ENCODE peak calls at places on chromosomes 1 and 21, in eight cellular contexts. One of them, this sample, is unnamed.

GRCh38 chr1:154179951-154180687 is 11.8 kb downstream of the TPM3 start:
- DNase-seq in cardiac fibroblast: no peak
- DNase-seq in stimulated activated CD8-positive, alpha-beta memory T cell treated with anti-CD3 and anti-CD28 coated beads, Interleukin-7, amount 100 ng/mL, for 24 hours: no peak
- DNase-seq in activated gamma-delta T cell treated with Interleukin-2 at 50 U/mL for 16 hours: no peak
- DNase-seq in WTC11: peak; percentile 24
- DNase-seq in activated CD4-positive, alpha-beta T cell treated with anti-CD3 and anti-CD28 coated beads, Interleukin-2, amount 50 U/mL, for 24 hours: no peak
- DNase-seq in nephron progenitor cell: no peak
- DNase-seq in mucosa of descending colon: peak; percentile 38
- DNase-seq in this sample: no peak

GRCh38 chr1:96362623-96363022 is 359.0 kb upstream of the PTBP2 start:
- DNase-seq in WTC11: no peak
- DNase-seq in nephron progenitor cell: no peak
- DNase-seq in activated gamma-delta T cell treated with Interleukin-2 at 50 U/mL for 16 hours: no peak
- DNase-seq in stimulated activated CD8-positive, alpha-beta memory T cell treated with anti-CD3 and anti-CD28 coated beads, Interleukin-7, amount 100 ng/mL, for 24 hours: no peak
- DNase-seq in activated CD4-positive, alpha-beta T cell treated with anti-CD3 and anti-CD28 coated beads, Interleukin-2, amount 50 U/mL, for 24 hours: no peak
- DNase-seq in cardiac fibroblast: peak; percentile 93
- DNase-seq in mucosa of descending colon: no peak
- DNase-seq in this sample: peak; percentile 84

GRCh38 chr1:235820059-235820458 is 46.6 kb downstream of the LYST start:
- DNase-seq in activated gamma-delta T cell treated with Interleukin-2 at 50 U/mL for 16 hours: no peak
- DNase-seq in activated CD4-positive, alpha-beta T cell treated with anti-CD3 and anti-CD28 coated beads, Interleukin-2, amount 50 U/mL, for 24 hours: no peak
- DNase-seq in mucosa of descending colon: no peak
- DNase-seq in stimulated activated CD8-positive, alpha-beta memory T cell treated with anti-CD3 and anti-CD28 coated beads, Interleukin-7, amount 100 ng/mL, for 24 hours: no peak
- DNase-seq in WTC11: no peak
- DNase-seq in nephron progenitor cell: no peak
- DNase-seq in cardiac fibroblast: no peak
- DNase-seq in this sample: no peak

GRCh38 chr1:211830055-211830329 is 571 bp downstream of the LPGAT1 start:
- DNase-seq in stimulated activated CD8-positive, alpha-beta memory T cell treated with anti-CD3 and anti-CD28 coated beads, Interleukin-7, amount 100 ng/mL, for 24 hours: no peak
- DNase-seq in nephron progenitor cell: peak; percentile 59
- DNase-seq in activated gamma-delta T cell treated with Interleukin-2 at 50 U/mL for 16 hours: peak; percentile 14
- DNase-seq in WTC11: no peak
- DNase-seq in mucosa of descending colon: no peak
- DNase-seq in cardiac fibroblast: peak; percentile 15
- DNase-seq in activated CD4-positive, alpha-beta T cell treated with anti-CD3 and anti-CD28 coated beads, Interleukin-2, amount 50 U/mL, for 24 hours: no peak
- DNase-seq in this sample: no peak

GRCh38 chr1:220544901-220545303 is 17.0 kb downstream of the MARK1 start:
- DNase-seq in WTC11: peak; percentile 27
- DNase-seq in nephron progenitor cell: no peak
- DNase-seq in cardiac fibroblast: no peak
- DNase-seq in activated CD4-positive, alpha-beta T cell treated with anti-CD3 and anti-CD28 coated beads, Interleukin-2, amount 50 U/mL, for 24 hours: no peak
- DNase-seq in activated gamma-delta T cell treated with Interleukin-2 at 50 U/mL for 16 hours: no peak
- DNase-seq in stimulated activated CD8-positive, alpha-beta memory T cell treated with anti-CD3 and anti-CD28 coated beads, Interleukin-7, amount 100 ng/mL, for 24 hours: no peak
- DNase-seq in mucosa of descending colon: no peak
- DNase-seq in this sample: peak; percentile 27

GRCh38 chr21:45329261-45330074 is 41.8 kb upstream of the POFUT2 start:
- DNase-seq in activated gamma-delta T cell treated with Interleukin-2 at 50 U/mL for 16 hours: no peak
- DNase-seq in mucosa of descending colon: peak; percentile 29
- DNase-seq in stimulated activated CD8-positive, alpha-beta memory T cell treated with anti-CD3 and anti-CD28 coated beads, Interleukin-7, amount 100 ng/mL, for 24 hours: no peak
- DNase-seq in WTC11: no peak
- DNase-seq in cardiac fibroblast: no peak
- DNase-seq in activated CD4-positive, alpha-beta T cell treated with anti-CD3 and anti-CD28 coated beads, Interleukin-2, amount 50 U/mL, for 24 hours: no peak
- DNase-seq in nephron progenitor cell: no peak
- DNase-seq in this sample: no peak

GRCh38 chr1:89957063-89957462 is 37.8 kb upstream of the ZNF326 start:
- DNase-seq in stimulated activated CD8-positive, alpha-beta memory T cell treated with anti-CD3 and anti-CD28 coated beads, Interleukin-7, amount 100 ng/mL, for 24 hours: no peak
- DNase-seq in WTC11: no peak
- DNase-seq in cardiac fibroblast: no peak
- DNase-seq in activated gamma-delta T cell treated with Interleukin-2 at 50 U/mL for 16 hours: peak; percentile 22
- DNase-seq in nephron progenitor cell: no peak
- DNase-seq in mucosa of descending colon: no peak
- DNase-seq in activated CD4-positive, alpha-beta T cell treated with anti-CD3 and anti-CD28 coated beads, Interleukin-2, amount 50 U/mL, for 24 hours: no peak
- DNase-seq in this sample: no peak

GRCh38 chr1:205365945-205366463 is 9.3 kb upstream of the KLHDC8A start:
- DNase-seq in activated gamma-delta T cell treated with Interleukin-2 at 50 U/mL for 16 hours: no peak
- DNase-seq in mucosa of descending colon: peak; percentile 65
- DNase-seq in WTC11: no peak
- DNase-seq in stimulated activated CD8-positive, alpha-beta memory T cell treated with anti-CD3 and anti-CD28 coated beads, Interleukin-7, amount 100 ng/mL, for 24 hours: no peak
- DNase-seq in nephron progenitor cell: no peak
- DNase-seq in cardiac fibroblast: peak; percentile 69
- DNase-seq in activated CD4-positive, alpha-beta T cell treated with anti-CD3 and anti-CD28 coated beads, Interleukin-2, amount 50 U/mL, for 24 hours: no peak
- DNase-seq in this sample: no peak

GRCh38 chr1:32874860-32875793 is 4.4 kb upstream of the FNDC5 start:
- DNase-seq in WTC11: no peak
- DNase-seq in nephron progenitor cell: no peak
- DNase-seq in cardiac fibroblast: no peak
- DNase-seq in activated CD4-positive, alpha-beta T cell treated with anti-CD3 and anti-CD28 coated beads, Interleukin-2, amount 50 U/mL, for 24 hours: no peak
- DNase-seq in activated gamma-delta T cell treated with Interleukin-2 at 50 U/mL for 16 hours: no peak
- DNase-seq in stimulated activated CD8-positive, alpha-beta memory T cell treated with anti-CD3 and anti-CD28 coated beads, Interleukin-7, amount 100 ng/mL, for 24 hours: no peak
- DNase-seq in mucosa of descending colon: no peak
- DNase-seq in this sample: no peak

GRCh38 chr1:71014110-71014509 is 33.5 kb downstream of the PTGER3 start:
- DNase-seq in mucosa of descending colon: no peak
- DNase-seq in cardiac fibroblast: peak; percentile 10
- DNase-seq in WTC11: no peak
- DNase-seq in activated CD4-positive, alpha-beta T cell treated with anti-CD3 and anti-CD28 coated beads, Interleukin-2, amount 50 U/mL, for 24 hours: no peak
- DNase-seq in stimulated activated CD8-positive, alpha-beta memory T cell treated with anti-CD3 and anti-CD28 coated beads, Interleukin-7, amount 100 ng/mL, for 24 hours: no peak
- DNase-seq in activated gamma-delta T cell treated with Interleukin-2 at 50 U/mL for 16 hours: no peak
- DNase-seq in nephron progenitor cell: no peak
- DNase-seq in this sample: no peak

GRCh38 chr1:54253480-54253879 is 53.5 kb downstream of the MRPL37 start:
- DNase-seq in mucosa of descending colon: no peak
- DNase-seq in activated CD4-positive, alpha-beta T cell treated with anti-CD3 and anti-CD28 coated beads, Interleukin-2, amount 50 U/mL, for 24 hours: no peak
- DNase-seq in activated gamma-delta T cell treated with Interleukin-2 at 50 U/mL for 16 hours: no peak
- DNase-seq in nephron progenitor cell: no peak
- DNase-seq in stimulated activated CD8-positive, alpha-beta memory T cell treated with anti-CD3 and anti-CD28 coated beads, Interleukin-7, amount 100 ng/mL, for 24 hours: no peak
- DNase-seq in cardiac fibroblast: peak; percentile 79
- DNase-seq in WTC11: no peak
- DNase-seq in this sample: peak; percentile 80

GRCh38 chr1:244836135-244836521 is 670 bp downstream of the COX20 start:
- DNase-seq in nephron progenitor cell: no peak
- DNase-seq in activated gamma-delta T cell treated with Interleukin-2 at 50 U/mL for 16 hours: no peak
- DNase-seq in mucosa of descending colon: no peak
- DNase-seq in activated CD4-positive, alpha-beta T cell treated with anti-CD3 and anti-CD28 coated beads, Interleukin-2, amount 50 U/mL, for 24 hours: no peak
- DNase-seq in WTC11: no peak
- DNase-seq in stimulated activated CD8-positive, alpha-beta memory T cell treated with anti-CD3 and anti-CD28 coated beads, Interleukin-7, amount 100 ng/mL, for 24 hours: no peak
- DNase-seq in cardiac fibroblast: peak; percentile 39
- DNase-seq in this sample: peak; percentile 48

GRCh38 chr1:43981135-43981491 is 2.1 kb downstream of the B4GALT2 start:
- DNase-seq in WTC11: no peak
- DNase-seq in cardiac fibroblast: no peak
- DNase-seq in mucosa of descending colon: peak; percentile 82
- DNase-seq in nephron progenitor cell: no peak
- DNase-seq in activated gamma-delta T cell treated with Interleukin-2 at 50 U/mL for 16 hours: no peak
- DNase-seq in activated CD4-positive, alpha-beta T cell treated with anti-CD3 and anti-CD28 coated beads, Interleukin-2, amount 50 U/mL, for 24 hours: no peak
- DNase-seq in stimulated activated CD8-positive, alpha-beta memory T cell treated with anti-CD3 and anti-CD28 coated beads, Interleukin-7, amount 100 ng/mL, for 24 hours: no peak
- DNase-seq in this sample: no peak

GRCh38 chr21:38470762-38471161 is 27.5 kb downstream of the ERG start:
- DNase-seq in stimulated activated CD8-positive, alpha-beta memory T cell treated with anti-CD3 and anti-CD28 coated beads, Interleukin-7, amount 100 ng/mL, for 24 hours: no peak
- DNase-seq in activated gamma-delta T cell treated with Interleukin-2 at 50 U/mL for 16 hours: no peak
- DNase-seq in mucosa of descending colon: no peak
- DNase-seq in activated CD4-positive, alpha-beta T cell treated with anti-CD3 and anti-CD28 coated beads, Interleukin-2, amount 50 U/mL, for 24 hours: no peak
- DNase-seq in cardiac fibroblast: peak; percentile 46
- DNase-seq in WTC11: no peak
- DNase-seq in nephron progenitor cell: no peak
- DNase-seq in this sample: peak; percentile 72

GRCh38 chr1:16181887-16182719 is 26.2 kb upstream of the EPHA2 start:
- DNase-seq in mucosa of descending colon: peak; percentile 74
- DNase-seq in stimulated activated CD8-positive, alpha-beta memory T cell treated with anti-CD3 and anti-CD28 coated beads, Interleukin-7, amount 100 ng/mL, for 24 hours: no peak
- DNase-seq in cardiac fibroblast: peak; percentile 96
- DNase-seq in WTC11: peak; percentile 70
- DNase-seq in nephron progenitor cell: peak; percentile 68
- DNase-seq in activated CD4-positive, alpha-beta T cell treated with anti-CD3 and anti-CD28 coated beads, Interleukin-2, amount 50 U/mL, for 24 hours: no peak
- DNase-seq in activated gamma-delta T cell treated with Interleukin-2 at 50 U/mL for 16 hours: no peak
- DNase-seq in this sample: peak; percentile 97

GRCh38 chr1:15213333-15213732 is 33.7 kb upstream of the FHAD1 start:
- DNase-seq in WTC11: no peak
- DNase-seq in mucosa of descending colon: no peak
- DNase-seq in activated CD4-positive, alpha-beta T cell treated with anti-CD3 and anti-CD28 coated beads, Interleukin-2, amount 50 U/mL, for 24 hours: no peak
- DNase-seq in stimulated activated CD8-positive, alpha-beta memory T cell treated with anti-CD3 and anti-CD28 coated beads, Interleukin-7, amount 100 ng/mL, for 24 hours: no peak
- DNase-seq in activated gamma-delta T cell treated with Interleukin-2 at 50 U/mL for 16 hours: no peak
- DNase-seq in cardiac fibroblast: peak; percentile 63
- DNase-seq in nephron progenitor cell: no peak
- DNase-seq in this sample: no peak

GRCh38 chr1:36398370-36398977 is 766 bp upstream of the LSM10 start:
- DNase-seq in activated CD4-positive, alpha-beta T cell treated with anti-CD3 and anti-CD28 coated beads, Interleukin-2, amount 50 U/mL, for 24 hours: no peak
- DNase-seq in cardiac fibroblast: no peak
- DNase-seq in nephron progenitor cell: no peak
- DNase-seq in stimulated activated CD8-positive, alpha-beta memory T cell treated with anti-CD3 and anti-CD28 coated beads, Interleukin-7, amount 100 ng/mL, for 24 hours: no peak
- DNase-seq in mucosa of descending colon: no peak
- DNase-seq in WTC11: no peak
- DNase-seq in activated gamma-delta T cell treated with Interleukin-2 at 50 U/mL for 16 hours: no peak
- DNase-seq in this sample: no peak

GRCh38 chr1:96538883-96539282 is 182.7 kb upstream of the PTBP2 start:
- DNase-seq in nephron progenitor cell: no peak
- DNase-seq in mucosa of descending colon: no peak
- DNase-seq in stimulated activated CD8-positive, alpha-beta memory T cell treated with anti-CD3 and anti-CD28 coated beads, Interleukin-7, amount 100 ng/mL, for 24 hours: no peak
- DNase-seq in cardiac fibroblast: peak; percentile 98
- DNase-seq in activated gamma-delta T cell treated with Interleukin-2 at 50 U/mL for 16 hours: no peak
- DNase-seq in activated CD4-positive, alpha-beta T cell treated with anti-CD3 and anti-CD28 coated beads, Interleukin-2, amount 50 U/mL, for 24 hours: no peak
- DNase-seq in WTC11: no peak
- DNase-seq in this sample: peak; percentile 16

GRCh38 chr1:7681401-7681800 is 89.7 kb upstream of the VAMP3 start:
- DNase-seq in mucosa of descending colon: no peak
- DNase-seq in nephron progenitor cell: no peak
- DNase-seq in WTC11: no peak
- DNase-seq in activated CD4-positive, alpha-beta T cell treated with anti-CD3 and anti-CD28 coated beads, Interleukin-2, amount 50 U/mL, for 24 hours: no peak
- DNase-seq in activated gamma-delta T cell treated with Interleukin-2 at 50 U/mL for 16 hours: no peak
- DNase-seq in cardiac fibroblast: no peak
- DNase-seq in stimulated activated CD8-positive, alpha-beta memory T cell treated with anti-CD3 and anti-CD28 coated beads, Interleukin-7, amount 100 ng/mL, for 24 hours: no peak
- DNase-seq in this sample: no peak

GRCh38 chr1:151043163-151043562 is 4.4 kb upstream of the C1orf56 start:
- DNase-seq in WTC11: no peak
- DNase-seq in cardiac fibroblast: no peak
- DNase-seq in nephron progenitor cell: no peak
- DNase-seq in activated gamma-delta T cell treated with Interleukin-2 at 50 U/mL for 16 hours: no peak
- DNase-seq in stimulated activated CD8-positive, alpha-beta memory T cell treated with anti-CD3 and anti-CD28 coated beads, Interleukin-7, amount 100 ng/mL, for 24 hours: no peak
- DNase-seq in mucosa of descending colon: no peak
- DNase-seq in activated CD4-positive, alpha-beta T cell treated with anti-CD3 and anti-CD28 coated beads, Interleukin-2, amount 50 U/mL, for 24 hours: no peak
- DNase-seq in this sample: no peak

GRCh38 chr1:101314244-101314643 is 77.4 kb downstream of the S1PR1 start:
- DNase-seq in nephron progenitor cell: no peak
- DNase-seq in cardiac fibroblast: peak; percentile 19
- DNase-seq in activated CD4-positive, alpha-beta T cell treated with anti-CD3 and anti-CD28 coated beads, Interleukin-2, amount 50 U/mL, for 24 hours: no peak
- DNase-seq in WTC11: no peak
- DNase-seq in mucosa of descending colon: no peak
- DNase-seq in activated gamma-delta T cell treated with Interleukin-2 at 50 U/mL for 16 hours: no peak
- DNase-seq in stimulated activated CD8-positive, alpha-beta memory T cell treated with anti-CD3 and anti-CD28 coated beads, Interleukin-7, amount 100 ng/mL, for 24 hours: no peak
- DNase-seq in this sample: no peak

GRCh38 chr1:110218739-110219138 is 8.6 kb downstream of the KCNC4 start:
- DNase-seq in cardiac fibroblast: peak; percentile 17
- DNase-seq in mucosa of descending colon: no peak
- DNase-seq in stimulated activated CD8-positive, alpha-beta memory T cell treated with anti-CD3 and anti-CD28 coated beads, Interleukin-7, amount 100 ng/mL, for 24 hours: no peak
- DNase-seq in activated CD4-positive, alpha-beta T cell treated with anti-CD3 and anti-CD28 coated beads, Interleukin-2, amount 50 U/mL, for 24 hours: no peak
- DNase-seq in nephron progenitor cell: peak; percentile 71
- DNase-seq in WTC11: no peak
- DNase-seq in activated gamma-delta T cell treated with Interleukin-2 at 50 U/mL for 16 hours: no peak
- DNase-seq in this sample: no peak

GRCh38 chr1:200530551-200531261 is 89.8 kb downstream of the KIF14 start:
- DNase-seq in mucosa of descending colon: no peak
- DNase-seq in WTC11: no peak
- DNase-seq in cardiac fibroblast: no peak
- DNase-seq in nephron progenitor cell: peak; percentile 17
- DNase-seq in stimulated activated CD8-positive, alpha-beta memory T cell treated with anti-CD3 and anti-CD28 coated beads, Interleukin-7, amount 100 ng/mL, for 24 hours: no peak
- DNase-seq in activated CD4-positive, alpha-beta T cell treated with anti-CD3 and anti-CD28 coated beads, Interleukin-2, amount 50 U/mL, for 24 hours: no peak
- DNase-seq in activated gamma-delta T cell treated with Interleukin-2 at 50 U/mL for 16 hours: peak; percentile 62
- DNase-seq in this sample: no peak

GRCh38 chr1:167373398-167373797 is 144.9 kb downstream of the CD247 start:
- DNase-seq in cardiac fibroblast: peak; percentile 56
- DNase-seq in activated gamma-delta T cell treated with Interleukin-2 at 50 U/mL for 16 hours: no peak
- DNase-seq in mucosa of descending colon: no peak
- DNase-seq in WTC11: no peak
- DNase-seq in nephron progenitor cell: no peak
- DNase-seq in stimulated activated CD8-positive, alpha-beta memory T cell treated with anti-CD3 and anti-CD28 coated beads, Interleukin-7, amount 100 ng/mL, for 24 hours: no peak
- DNase-seq in activated CD4-positive, alpha-beta T cell treated with anti-CD3 and anti-CD28 coated beads, Interleukin-2, amount 50 U/mL, for 24 hours: no peak
- DNase-seq in this sample: no peak

GRCh38 chr1:245790441-245790840 is 635.7 kb downstream of the KIF26B start:
- DNase-seq in activated CD4-positive, alpha-beta T cell treated with anti-CD3 and anti-CD28 coated beads, Interleukin-2, amount 50 U/mL, for 24 hours: no peak
- DNase-seq in WTC11: no peak
- DNase-seq in stimulated activated CD8-positive, alpha-beta memory T cell treated with anti-CD3 and anti-CD28 coated beads, Interleukin-7, amount 100 ng/mL, for 24 hours: no peak
- DNase-seq in nephron progenitor cell: no peak
- DNase-seq in mucosa of descending colon: no peak
- DNase-seq in activated gamma-delta T cell treated with Interleukin-2 at 50 U/mL for 16 hours: no peak
- DNase-seq in cardiac fibroblast: peak; percentile 71
- DNase-seq in this sample: no peak

GRCh38 chr1:244011251-244011650 is 39.8 kb upstream of the ZBTB18 start:
- DNase-seq in activated gamma-delta T cell treated with Interleukin-2 at 50 U/mL for 16 hours: no peak
- DNase-seq in cardiac fibroblast: peak; percentile 25
- DNase-seq in mucosa of descending colon: no peak
- DNase-seq in WTC11: no peak
- DNase-seq in nephron progenitor cell: no peak
- DNase-seq in activated CD4-positive, alpha-beta T cell treated with anti-CD3 and anti-CD28 coated beads, Interleukin-2, amount 50 U/mL, for 24 hours: no peak
- DNase-seq in stimulated activated CD8-positive, alpha-beta memory T cell treated with anti-CD3 and anti-CD28 coated beads, Interleukin-7, amount 100 ng/mL, for 24 hours: no peak
- DNase-seq in this sample: peak; percentile 67

This sample was measured in dermis blood vessel endothelial cell.